ENCODE peak calls at places on chromosomes 3 and 15, in seven cellular contexts. One of them, this sample, is unnamed.

GRCh38 chr15:58472821-58473581 is 41.2 kb downstream of the LIPC start:
- DNase-seq in stimulated activated CD8-positive, alpha-beta memory T cell treated with anti-CD3 and anti-CD28 coated beads, Interleukin-7, amount 100 ng/mL, for 48 hours: no peak
- DNase-seq in Peyer's patch: no peak
- DNase-seq in SK-MEL-5: no peak
- DNase-seq in glutamatergic neuron: no peak
- DNase-seq in B cell: no peak
- DNase-seq in CD8-positive, alpha-beta T cell: peak; percentile 27
- DNase-seq in this sample: no peak

GRCh38 chr15:68615811-68616210 is 37.0 kb downstream of the CORO2B start:
- DNase-seq in stimulated activated CD8-positive, alpha-beta memory T cell treated with anti-CD3 and anti-CD28 coated beads, Interleukin-7, amount 100 ng/mL, for 48 hours: no peak
- DNase-seq in Peyer's patch: no peak
- DNase-seq in SK-MEL-5: no peak
- DNase-seq in glutamatergic neuron: no peak
- DNase-seq in B cell: no peak
- DNase-seq in CD8-positive, alpha-beta T cell: no peak
- DNase-seq in this sample: no peak

GRCh38 chr15:70518201-70519003 is 245.0 kb downstream of the UACA start:
- DNase-seq in stimulated activated CD8-positive, alpha-beta memory T cell treated with anti-CD3 and anti-CD28 coated beads, Interleukin-7, amount 100 ng/mL, for 48 hours: no peak
- DNase-seq in Peyer's patch: no peak
- DNase-seq in SK-MEL-5: no peak
- DNase-seq in glutamatergic neuron: no peak
- DNase-seq in B cell: peak; percentile 30
- DNase-seq in CD8-positive, alpha-beta T cell: no peak
- DNase-seq in this sample: no peak

GRCh38 chr15:63818628-63819027 is 15.1 kb downstream of the HERC1 start:
- DNase-seq in stimulated activated CD8-positive, alpha-beta memory T cell treated with anti-CD3 and anti-CD28 coated beads, Interleukin-7, amount 100 ng/mL, for 48 hours: no peak
- DNase-seq in Peyer's patch: no peak
- DNase-seq in SK-MEL-5: no peak
- DNase-seq in glutamatergic neuron: no peak
- DNase-seq in B cell: no peak
- DNase-seq in CD8-positive, alpha-beta T cell: no peak
- DNase-seq in this sample: no peak

GRCh38 chr15:87500240-87500639 is 756.3 kb downstream of the NTRK3 start:
- DNase-seq in stimulated activated CD8-positive, alpha-beta memory T cell treated with anti-CD3 and anti-CD28 coated beads, Interleukin-7, amount 100 ng/mL, for 48 hours: no peak
- DNase-seq in Peyer's patch: no peak
- DNase-seq in SK-MEL-5: no peak
- DNase-seq in glutamatergic neuron: no peak
- DNase-seq in B cell: no peak
- DNase-seq in CD8-positive, alpha-beta T cell: no peak
- DNase-seq in this sample: no peak

GRCh38 chr3:152434142-152434541 is 165.4 kb downstream of the MBNL1 start:
- DNase-seq in stimulated activated CD8-positive, alpha-beta memory T cell treated with anti-CD3 and anti-CD28 coated beads, Interleukin-7, amount 100 ng/mL, for 48 hours: no peak
- DNase-seq in Peyer's patch: no peak
- DNase-seq in SK-MEL-5: no peak
- DNase-seq in glutamatergic neuron: no peak
- DNase-seq in B cell: no peak
- DNase-seq in CD8-positive, alpha-beta T cell: no peak
- DNase-seq in this sample: no peak

GRCh38 chr15:74378853-74379252 is 11.4 kb upstream of the CYP11A1 start:
- DNase-seq in stimulated activated CD8-positive, alpha-beta memory T cell treated with anti-CD3 and anti-CD28 coated beads, Interleukin-7, amount 100 ng/mL, for 48 hours: no peak
- DNase-seq in Peyer's patch: peak; percentile 34
- DNase-seq in SK-MEL-5: no peak
- DNase-seq in glutamatergic neuron: no peak
- DNase-seq in B cell: no peak
- DNase-seq in CD8-positive, alpha-beta T cell: no peak
- DNase-seq in this sample: no peak

GRCh38 chr3:13588221-13588701 is 39.3 kb downstream of the FBLN2 start:
- DNase-seq in stimulated activated CD8-positive, alpha-beta memory T cell treated with anti-CD3 and anti-CD28 coated beads, Interleukin-7, amount 100 ng/mL, for 48 hours: no peak
- DNase-seq in Peyer's patch: peak; percentile 36
- DNase-seq in SK-MEL-5: no peak
- DNase-seq in glutamatergic neuron: no peak
- DNase-seq in B cell: no peak
- DNase-seq in CD8-positive, alpha-beta T cell: no peak
- DNase-seq in this sample: no peak

GRCh38 chr3:139764069-139764905 is 86.5 kb upstream of the NMNAT3 start:
- DNase-seq in stimulated activated CD8-positive, alpha-beta memory T cell treated with anti-CD3 and anti-CD28 coated beads, Interleukin-7, amount 100 ng/mL, for 48 hours: no peak
- DNase-seq in Peyer's patch: no peak
- DNase-seq in SK-MEL-5: no peak
- DNase-seq in glutamatergic neuron: no peak
- DNase-seq in B cell: no peak
- DNase-seq in CD8-positive, alpha-beta T cell: no peak
- DNase-seq in this sample: no peak

GRCh38 chr3:54206874-54207273 is 84.5 kb downstream of the CACNA2D3 start:
- DNase-seq in stimulated activated CD8-positive, alpha-beta memory T cell treated with anti-CD3 and anti-CD28 coated beads, Interleukin-7, amount 100 ng/mL, for 48 hours: no peak
- DNase-seq in Peyer's patch: no peak
- DNase-seq in SK-MEL-5: peak; percentile 44
- DNase-seq in glutamatergic neuron: no peak
- DNase-seq in B cell: no peak
- DNase-seq in CD8-positive, alpha-beta T cell: no peak
- DNase-seq in this sample: no peak

GRCh38 chr3:94303897-94304296 is 241.0 kb downstream of the NSUN3 start:
- DNase-seq in stimulated activated CD8-positive, alpha-beta memory T cell treated with anti-CD3 and anti-CD28 coated beads, Interleukin-7, amount 100 ng/mL, for 48 hours: no peak
- DNase-seq in Peyer's patch: no peak
- DNase-seq in SK-MEL-5: peak; percentile 32
- DNase-seq in glutamatergic neuron: no peak
- DNase-seq in B cell: no peak
- DNase-seq in CD8-positive, alpha-beta T cell: no peak
- DNase-seq in this sample: no peak